ENCODE peak calls at places on chromosomes 11 and 22, in four cellular contexts. Y is right lobe of liver, K is thyroid gland, E is progenitor cell of endocrine pancreas. S is an unnamed sample.

GRCh38 chr22:42905702-42906183 is 48.7 kb upstream of the ARFGAP3 start:
- DNase-seq in Y (peak; percentile 96), K (peak; percentile 94), E (no peak), S (no peak)

GRCh38 chr22:24996420-24996952 is 44.0 kb downstream of the KIAA1671 start:
- DNase-seq in Y (no peak), K (no peak), E (no peak), S (no peak)

GRCh38 chr11:92286718-92287117 is 62.1 kb downstream of the FAT3 start:
- DNase-seq in E (no peak), Y (no peak), K (no peak), S (no peak)

GRCh38 chr11:69545976-69546617 is 64.6 kb downstream of the LINC01488 start:
- DNase-seq in E (no peak), K (peak; percentile 68), Y (peak; percentile 46), S (no peak)

GRCh38 chr11:25377466-25377865 is 880.6 kb downstream of the LUZP2 start:
- DNase-seq in E (no peak), Y (no peak), K (no peak), S (no peak)

GRCh38 chr11:121508449-121508848 is 55.7 kb upstream of the SORL1-AS1 start:
- DNase-seq in Y (no peak), E (no peak), K (no peak), S (no peak)

GRCh38 chr11:21761000-21761399 is 431.9 kb upstream of the ANO5 start:
- DNase-seq in E (no peak), K (no peak), Y (no peak), S (no peak)

GRCh38 chr22:46731246-46732040 is 6.6 kb downstream of the CERK start:
- DNase-seq in Y (peak; percentile 93), K (peak; percentile 90), E (no peak), S (no peak)

GRCh38 chr11:119509277-119509841 is 86.4 kb upstream of the THY1 start:
- DNase-seq in Y (no peak), E (no peak), K (no peak), S (no peak)

DNA sequence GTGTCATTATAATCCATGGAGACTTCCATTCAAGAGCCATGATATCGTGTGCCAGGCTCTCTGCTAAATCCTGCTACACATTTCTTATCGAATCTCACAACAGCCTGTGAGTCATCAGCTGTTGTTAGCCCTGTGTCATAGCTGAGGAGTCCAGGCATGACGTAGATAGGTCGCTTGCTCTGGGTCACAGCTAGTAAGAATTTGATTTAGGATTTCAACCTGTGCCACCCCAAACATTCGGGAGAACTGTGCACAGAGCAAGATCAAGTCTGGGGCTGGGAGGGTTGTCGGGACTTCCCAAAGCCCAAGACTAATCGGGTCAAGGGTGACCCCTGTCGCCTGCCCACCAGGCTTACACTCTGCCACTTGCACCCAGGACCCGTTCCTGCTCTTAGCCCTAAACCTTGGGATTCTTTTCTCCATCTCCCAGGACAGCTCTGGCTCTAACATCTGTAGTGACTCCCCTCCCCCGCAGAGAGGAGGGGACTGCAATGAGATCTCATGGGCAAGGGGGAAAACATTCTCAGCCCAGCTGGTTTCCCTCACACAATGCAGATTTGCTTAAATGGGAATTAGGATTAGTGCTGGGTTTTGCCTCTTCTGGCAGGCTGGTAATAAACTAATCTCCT is 34.3 kb downstream of the TSPAN18 start:
- DNase-seq in K (no peak), Y (no peak), E (no peak), S (no peak)
- TF ChIP-seq CTCF in K (no peak), Y (no peak), E (peak; percentile 32), S (no peak)

GRCh38 chr11:93648168-93648567 is 13.3 kb upstream of the CEP295 start:
- DNase-seq in K (no peak), Y (no peak), E (no peak), S (no peak)
- TF ChIP-seq CTCF in K (no peak), Y (peak; percentile 11), E (peak; percentile 44), S (no peak)

GRCh38 chr11:128036556-128037093 is 550.7 kb downstream of the ETS1 start:
- DNase-seq in Y (no peak), K (no peak), E (no peak), S (no peak)
- TF ChIP-seq CTCF in Y (no peak), K (no peak), E (no peak), S (no peak)

DNA sequence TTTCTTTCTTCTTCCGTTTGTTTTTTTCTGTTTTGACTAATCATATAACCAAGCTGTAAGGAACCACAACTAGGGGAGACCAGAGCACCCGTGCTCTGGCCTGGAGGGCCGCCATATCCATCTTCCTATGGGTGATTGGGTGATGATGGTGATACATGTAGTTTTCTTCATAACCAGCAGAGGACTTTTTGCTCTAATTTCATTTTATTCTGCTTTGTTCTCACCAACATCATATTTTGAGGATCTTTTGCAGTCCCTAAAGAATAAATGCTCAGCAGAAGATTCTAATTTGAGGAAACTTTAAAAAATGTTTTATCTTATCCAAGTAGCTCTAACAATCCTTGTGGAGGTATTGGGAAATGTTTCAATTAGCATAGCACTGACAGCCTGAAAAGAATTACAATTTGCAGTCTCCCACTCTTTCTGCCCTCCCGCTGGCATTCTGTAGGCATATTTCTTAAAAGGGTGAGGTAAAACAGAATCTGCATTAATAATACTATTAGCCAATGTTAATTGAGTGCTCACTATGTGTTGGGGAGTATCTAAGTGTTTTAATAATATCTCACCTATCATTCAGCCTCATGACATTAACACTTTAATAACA is 544.0 kb downstream of the NTM start:
- DNase-seq in Y (no peak), E (no peak), K (no peak), S (no peak)
- TF ChIP-seq CTCF in Y (no peak), E (peak; percentile 34), K (no peak), S (no peak)

GRCh38 chr11:94325681-94326080 is 21.3 kb downstream of the IZUMO1R start:
- DNase-seq in E (peak; percentile 25), Y (no peak), K (no peak), S (no peak)
- TF ChIP-seq CTCF in E (peak; percentile 55), Y (peak; percentile 26), K (no peak), S (no peak)

DNA sequence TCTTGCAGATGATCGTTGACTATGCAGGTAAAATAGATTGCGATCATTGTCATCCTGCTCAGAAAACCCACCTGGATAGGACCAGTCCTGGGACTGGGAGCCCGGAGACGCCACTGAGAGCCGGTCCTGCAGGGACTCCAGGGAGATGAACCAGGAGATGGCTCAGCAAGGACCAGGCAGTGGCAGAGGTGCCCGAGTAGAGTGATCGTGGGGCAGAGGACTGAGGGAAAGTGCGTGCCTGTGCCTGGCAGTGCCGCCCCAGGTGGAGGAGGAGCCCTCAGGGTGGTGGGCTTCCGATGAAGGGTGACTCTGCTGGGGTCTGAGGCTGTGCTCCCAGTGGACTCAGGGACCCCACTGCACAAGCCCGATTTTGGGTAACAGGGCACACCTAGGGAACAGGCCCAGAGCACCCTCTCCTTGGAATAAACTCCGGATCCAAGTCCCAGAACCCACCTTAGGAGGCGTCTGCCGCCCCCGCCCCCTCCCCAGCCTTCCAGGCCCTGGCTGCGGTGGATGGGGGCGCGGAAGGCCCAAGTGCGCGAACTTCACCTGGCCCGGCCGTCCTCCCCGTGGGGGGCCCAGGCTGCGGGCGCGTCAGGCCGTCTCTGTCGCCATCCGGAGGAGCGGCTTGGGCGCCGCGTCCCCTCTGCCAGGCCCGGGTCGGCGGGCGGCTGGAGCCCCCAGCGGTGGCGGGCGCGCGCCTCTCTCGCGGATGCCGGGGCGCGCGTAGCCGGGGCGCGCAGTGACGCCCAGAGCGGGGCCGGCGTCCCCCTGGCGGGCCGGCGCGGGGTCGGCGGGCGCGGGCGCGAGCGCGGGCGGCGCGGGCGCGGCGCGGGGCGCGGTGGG is 1338.8 kb downstream of the BRD1 start:
- DNase-seq in Y (peak; percentile 43), E (no peak), K (no peak), S (no peak)
- TF ChIP-seq CTCF in Y (no peak), E (no peak), K (no peak), S (no peak)

S was measured in omental fat pad.